ENCODE peak calls at places on chromosomes 1 and 21, in nine cellular contexts. One of them, this sample, is unnamed.
A peak's percentile ranks its signal among the peaks of the same experiment; 100 is the strongest.

GRCh38 chr21:34157456-34158025 is 84.2 kb downstream of the MRPS6 start:
- DNase-seq in hepatic stellate cell: no peak
- DNase-seq in substantia nigra: no peak
- DNase-seq in stimulated activated CD4-positive, alpha-beta T cell treated with anti-CD3 and anti-CD28 coated beads, Interleukin-2, amount 100 ng/mL, for 24 hours: no peak
- DNase-seq in Calu3: no peak
- DNase-seq in GM04504: no peak
- DNase-seq in hippocampal formation: no peak
- DNase-seq in HFFc6: no peak
- DNase-seq in K562: no peak
- DNase-seq in this sample: no peak

GRCh38 chr1:88998716-88999115 is 6.3 kb upstream of the KYAT3 start:
- DNase-seq in HFFc6: peak; percentile 67
- DNase-seq in hepatic stellate cell: no peak
- DNase-seq in K562: peak; percentile 74
- DNase-seq in hippocampal formation: peak; percentile 70
- DNase-seq in GM04504: no peak
- DNase-seq in stimulated activated CD4-positive, alpha-beta T cell treated with anti-CD3 and anti-CD28 coated beads, Interleukin-2, amount 100 ng/mL, for 24 hours: no peak
- DNase-seq in substantia nigra: no peak
- DNase-seq in Calu3: peak; percentile 35
- DNase-seq in this sample: peak; percentile 18

GRCh38 chr1:179794146-179794545 is 51.1 kb downstream of the FAM163A start:
- DNase-seq in stimulated activated CD4-positive, alpha-beta T cell treated with anti-CD3 and anti-CD28 coated beads, Interleukin-2, amount 100 ng/mL, for 24 hours: no peak
- DNase-seq in GM04504: no peak
- DNase-seq in substantia nigra: no peak
- DNase-seq in HFFc6: no peak
- DNase-seq in K562: no peak
- DNase-seq in Calu3: no peak
- DNase-seq in hepatic stellate cell: no peak
- DNase-seq in hippocampal formation: no peak
- DNase-seq in this sample: no peak

GRCh38 chr1:9399510-9400424 is 107.1 kb downstream of the SPSB1 start:
- DNase-seq in GM04504: no peak
- DNase-seq in substantia nigra: peak; percentile 33
- DNase-seq in stimulated activated CD4-positive, alpha-beta T cell treated with anti-CD3 and anti-CD28 coated beads, Interleukin-2, amount 100 ng/mL, for 24 hours: no peak
- DNase-seq in Calu3: no peak
- DNase-seq in K562: no peak
- DNase-seq in hepatic stellate cell: peak; percentile 72
- DNase-seq in HFFc6: no peak
- DNase-seq in hippocampal formation: peak; percentile 9
- DNase-seq in this sample: no peak

GRCh38 chr1:19647643-19648042 is 3.5 kb downstream of the NBL1 start:
- DNase-seq in stimulated activated CD4-positive, alpha-beta T cell treated with anti-CD3 and anti-CD28 coated beads, Interleukin-2, amount 100 ng/mL, for 24 hours: no peak
- DNase-seq in hepatic stellate cell: no peak
- DNase-seq in Calu3: no peak
- DNase-seq in HFFc6: no peak
- DNase-seq in K562: no peak
- DNase-seq in GM04504: no peak
- DNase-seq in hippocampal formation: no peak
- DNase-seq in substantia nigra: no peak
- DNase-seq in this sample: no peak

GRCh38 chr1:27102707-27103468 is 52.0 kb downstream of the SLC9A1 start:
- DNase-seq in Calu3: peak; percentile 83
- DNase-seq in GM04504: no peak
- DNase-seq in hepatic stellate cell: peak; percentile 91
- DNase-seq in substantia nigra: peak; percentile 69
- DNase-seq in stimulated activated CD4-positive, alpha-beta T cell treated with anti-CD3 and anti-CD28 coated beads, Interleukin-2, amount 100 ng/mL, for 24 hours: peak; percentile 86
- DNase-seq in HFFc6: peak; percentile 31
- DNase-seq in hippocampal formation: no peak
- DNase-seq in K562: peak; percentile 85
- DNase-seq in this sample: peak; percentile 54

GRCh38 chr1:23122023-23122738 is 46.5 kb downstream of the LUZP1 start:
- DNase-seq in hippocampal formation: no peak
- DNase-seq in Calu3: no peak
- DNase-seq in K562: no peak
- DNase-seq in substantia nigra: no peak
- DNase-seq in HFFc6: peak; percentile 28
- DNase-seq in GM04504: peak; percentile 46
- DNase-seq in hepatic stellate cell: peak; percentile 36
- DNase-seq in stimulated activated CD4-positive, alpha-beta T cell treated with anti-CD3 and anti-CD28 coated beads, Interleukin-2, amount 100 ng/mL, for 24 hours: no peak
- DNase-seq in this sample: no peak

GRCh38 chr1:210726621-210727020 is 397.9 kb downstream of the HHAT start:
- DNase-seq in K562: peak; percentile 67
- DNase-seq in HFFc6: peak; percentile 10
- DNase-seq in substantia nigra: no peak
- DNase-seq in GM04504: peak; percentile 8
- DNase-seq in stimulated activated CD4-positive, alpha-beta T cell treated with anti-CD3 and anti-CD28 coated beads, Interleukin-2, amount 100 ng/mL, for 24 hours: peak; percentile 30
- DNase-seq in Calu3: peak; percentile 35
- DNase-seq in hepatic stellate cell: no peak
- DNase-seq in hippocampal formation: no peak
- DNase-seq in this sample: peak; percentile 8

GRCh38 chr1:165508291-165508690 is 35.5 kb upstream of the LRRC52 start:
- DNase-seq in K562: no peak
- DNase-seq in hepatic stellate cell: no peak
- DNase-seq in GM04504: no peak
- DNase-seq in stimulated activated CD4-positive, alpha-beta T cell treated with anti-CD3 and anti-CD28 coated beads, Interleukin-2, amount 100 ng/mL, for 24 hours: no peak
- DNase-seq in HFFc6: no peak
- DNase-seq in Calu3: no peak
- DNase-seq in substantia nigra: no peak
- DNase-seq in hippocampal formation: no peak
- DNase-seq in this sample: no peak

GRCh38 chr1:242011879-242012674 is 13.2 kb upstream of the MAP1LC3C start:
- DNase-seq in HFFc6: peak; percentile 26
- DNase-seq in GM04504: no peak
- DNase-seq in hepatic stellate cell: no peak
- DNase-seq in K562: no peak
- DNase-seq in Calu3: no peak
- DNase-seq in substantia nigra: no peak
- DNase-seq in stimulated activated CD4-positive, alpha-beta T cell treated with anti-CD3 and anti-CD28 coated beads, Interleukin-2, amount 100 ng/mL, for 24 hours: no peak
- DNase-seq in hippocampal formation: no peak
- DNase-seq in this sample: no peak

GRCh38 chr1:209937996-209938959 is at the start of gene SYT14:
- DNase-seq in hepatic stellate cell: no peak
- DNase-seq in HFFc6: peak; percentile 68
- DNase-seq in GM04504: no peak
- DNase-seq in Calu3: peak; percentile 29
- DNase-seq in stimulated activated CD4-positive, alpha-beta T cell treated with anti-CD3 and anti-CD28 coated beads, Interleukin-2, amount 100 ng/mL, for 24 hours: peak; percentile 13
- DNase-seq in substantia nigra: peak; percentile 63
- DNase-seq in hippocampal formation: no peak
- DNase-seq in K562: no peak
- DNase-seq in this sample: peak; percentile 4

GRCh38 chr1:177620636-177621190 is 349.1 kb downstream of the SEC16B start:
- DNase-seq in K562: no peak
- DNase-seq in substantia nigra: no peak
- DNase-seq in HFFc6: no peak
- DNase-seq in stimulated activated CD4-positive, alpha-beta T cell treated with anti-CD3 and anti-CD28 coated beads, Interleukin-2, amount 100 ng/mL, for 24 hours: no peak
- DNase-seq in Calu3: peak; percentile 20
- DNase-seq in hepatic stellate cell: no peak
- DNase-seq in GM04504: no peak
- DNase-seq in hippocampal formation: no peak
- DNase-seq in this sample: peak; percentile 22

GRCh38 chr1:152182431-152182830 is 23.4 kb upstream of the RPTN start:
- DNase-seq in HFFc6: peak; percentile 28
- DNase-seq in substantia nigra: no peak
- DNase-seq in hepatic stellate cell: no peak
- DNase-seq in K562: peak; percentile 14
- DNase-seq in hippocampal formation: no peak
- DNase-seq in GM04504: no peak
- DNase-seq in stimulated activated CD4-positive, alpha-beta T cell treated with anti-CD3 and anti-CD28 coated beads, Interleukin-2, amount 100 ng/mL, for 24 hours: no peak
- DNase-seq in Calu3: peak; percentile 17
- DNase-seq in this sample: peak; percentile 58

GRCh38 chr1:230681599-230681998 is 32.3 kb downstream of the AGT start:
- DNase-seq in Calu3: peak; percentile 74
- DNase-seq in substantia nigra: no peak
- DNase-seq in HFFc6: peak; percentile 68
- DNase-seq in hippocampal formation: no peak
- DNase-seq in hepatic stellate cell: no peak
- DNase-seq in K562: peak; percentile 83
- DNase-seq in stimulated activated CD4-positive, alpha-beta T cell treated with anti-CD3 and anti-CD28 coated beads, Interleukin-2, amount 100 ng/mL, for 24 hours: no peak
- DNase-seq in GM04504: peak; percentile 48
- DNase-seq in this sample: peak; percentile 74

GRCh38 chr21:42649122-42650032 is 4.0 kb upstream of the PDE9A start:
- DNase-seq in stimulated activated CD4-positive, alpha-beta T cell treated with anti-CD3 and anti-CD28 coated beads, Interleukin-2, amount 100 ng/mL, for 24 hours: no peak
- DNase-seq in K562: no peak
- DNase-seq in GM04504: no peak
- DNase-seq in Calu3: no peak
- DNase-seq in substantia nigra: no peak
- DNase-seq in hepatic stellate cell: no peak
- DNase-seq in hippocampal formation: no peak
- DNase-seq in HFFc6: no peak
- DNase-seq in this sample: no peak

GRCh38 chr1:86848654-86849053 is 65.3 kb downstream of the SELENOF start:
- DNase-seq in substantia nigra: no peak
- DNase-seq in Calu3: no peak
- DNase-seq in GM04504: no peak
- DNase-seq in K562: no peak
- DNase-seq in HFFc6: no peak
- DNase-seq in hepatic stellate cell: no peak
- DNase-seq in hippocampal formation: no peak
- DNase-seq in stimulated activated CD4-positive, alpha-beta T cell treated with anti-CD3 and anti-CD28 coated beads, Interleukin-2, amount 100 ng/mL, for 24 hours: no peak
- DNase-seq in this sample: no peak

GRCh38 chr1:155166373-155167165 is 6.5 kb downstream of the KRTCAP2 start:
- DNase-seq in substantia nigra: peak; percentile 49
- DNase-seq in hepatic stellate cell: no peak
- DNase-seq in HFFc6: no peak
- DNase-seq in Calu3: no peak
- DNase-seq in hippocampal formation: no peak
- DNase-seq in K562: no peak
- DNase-seq in GM04504: no peak
- DNase-seq in stimulated activated CD4-positive, alpha-beta T cell treated with anti-CD3 and anti-CD28 coated beads, Interleukin-2, amount 100 ng/mL, for 24 hours: no peak
- DNase-seq in this sample: no peak

GRCh38 chr1:31715097-31715872 is 11.5 kb upstream of the COL16A1 start:
- DNase-seq in Calu3: peak; percentile 82
- DNase-seq in stimulated activated CD4-positive, alpha-beta T cell treated with anti-CD3 and anti-CD28 coated beads, Interleukin-2, amount 100 ng/mL, for 24 hours: peak; percentile 68
- DNase-seq in HFFc6: peak; percentile 89
- DNase-seq in hippocampal formation: peak; percentile 46
- DNase-seq in substantia nigra: peak; percentile 71
- DNase-seq in GM04504: peak; percentile 80
- DNase-seq in K562: peak; percentile 82
- DNase-seq in hepatic stellate cell: peak; percentile 94
- DNase-seq in this sample: peak; percentile 84

GRCh38 chr1:38083541-38083940 is 36.9 kb upstream of the POU3F1 start:
- DNase-seq in hepatic stellate cell: no peak
- DNase-seq in Calu3: no peak
- DNase-seq in substantia nigra: no peak
- DNase-seq in GM04504: no peak
- DNase-seq in hippocampal formation: no peak
- DNase-seq in K562: no peak
- DNase-seq in stimulated activated CD4-positive, alpha-beta T cell treated with anti-CD3 and anti-CD28 coated beads, Interleukin-2, amount 100 ng/mL, for 24 hours: no peak
- DNase-seq in HFFc6: no peak
- DNase-seq in this sample: no peak

GRCh38 chr1:5943373-5944068 is 48.7 kb downstream of the NPHP4 start:
- DNase-seq in stimulated activated CD4-positive, alpha-beta T cell treated with anti-CD3 and anti-CD28 coated beads, Interleukin-2, amount 100 ng/mL, for 24 hours: no peak
- DNase-seq in Calu3: no peak
- DNase-seq in K562: no peak
- DNase-seq in HFFc6: no peak
- DNase-seq in GM04504: no peak
- DNase-seq in hippocampal formation: no peak
- DNase-seq in hepatic stellate cell: no peak
- DNase-seq in substantia nigra: no peak
- DNase-seq in this sample: no peak

This sample was measured in brain microvascular endothelial cell.